ENCODE peak calls at places on chromosomes 13 and 19, in seven cellular contexts. One of them, this sample, is unnamed.

GRCh38 chr13:95643814-95644598 is 500 bp downstream of the DZIP1 start:
- DNase-seq in ELR: peak
- DNase-seq in stimulated activated CD4-positive, alpha-beta T cell treated with anti-CD3 and anti-CD28 coated beads, TNF-alpha, amount 100 ng/mL, for 48 hours: no peak
- DNase-seq in activated naive CD8-positive, alpha-beta T cell treated with anti-CD3 and anti-CD28 coated beads for 36 hours: peak
- DNase-seq in hepatocyte: peak
- DNase-seq in HS-27A: no peak
- DNase-seq in fibroblast of pulmonary artery: peak
- DNase-seq in this sample: no peak

GRCh38 chr13:113665582-113666323 is 1.3 kb upstream of the GRK1 start:
- DNase-seq in fibroblast of pulmonary artery: no peak
- DNase-seq in stimulated activated CD4-positive, alpha-beta T cell treated with anti-CD3 and anti-CD28 coated beads, TNF-alpha, amount 100 ng/mL, for 48 hours: no peak
- DNase-seq in hepatocyte: no peak
- DNase-seq in HS-27A: no peak
- DNase-seq in activated naive CD8-positive, alpha-beta T cell treated with anti-CD3 and anti-CD28 coated beads for 36 hours: no peak
- DNase-seq in ELR: no peak
- DNase-seq in this sample: no peak

GRCh38 chr13:76991432-76991795 is 467 bp upstream of the CLN5 start:
- DNase-seq in activated naive CD8-positive, alpha-beta T cell treated with anti-CD3 and anti-CD28 coated beads for 36 hours: peak
- DNase-seq in stimulated activated CD4-positive, alpha-beta T cell treated with anti-CD3 and anti-CD28 coated beads, TNF-alpha, amount 100 ng/mL, for 48 hours: peak
- DNase-seq in ELR: peak
- DNase-seq in fibroblast of pulmonary artery: no peak
- DNase-seq in hepatocyte: peak
- DNase-seq in HS-27A: no peak
- DNase-seq in this sample: no peak

GRCh38 chr19:3801412-3802096 is 15.4 kb upstream of the MATK start:
- DNase-seq in HS-27A: no peak
- DNase-seq in activated naive CD8-positive, alpha-beta T cell treated with anti-CD3 and anti-CD28 coated beads for 36 hours: peak
- DNase-seq in stimulated activated CD4-positive, alpha-beta T cell treated with anti-CD3 and anti-CD28 coated beads, TNF-alpha, amount 100 ng/mL, for 48 hours: peak
- DNase-seq in hepatocyte: no peak
- DNase-seq in fibroblast of pulmonary artery: no peak
- DNase-seq in ELR: no peak
- DNase-seq in this sample: no peak

GRCh38 chr19:46225558-46226004 is 4.0 kb upstream of the IGFL1 start:
- DNase-seq in fibroblast of pulmonary artery: peak
- DNase-seq in activated naive CD8-positive, alpha-beta T cell treated with anti-CD3 and anti-CD28 coated beads for 36 hours: peak
- DNase-seq in HS-27A: no peak
- DNase-seq in ELR: no peak
- DNase-seq in stimulated activated CD4-positive, alpha-beta T cell treated with anti-CD3 and anti-CD28 coated beads, TNF-alpha, amount 100 ng/mL, for 48 hours: no peak
- DNase-seq in hepatocyte: no peak
- DNase-seq in this sample: no peak

GRCh38 chr19:30074741-30075460 is 132.9 kb downstream of the URI1 start:
- DNase-seq in fibroblast of pulmonary artery: no peak
- DNase-seq in HS-27A: no peak
- DNase-seq in activated naive CD8-positive, alpha-beta T cell treated with anti-CD3 and anti-CD28 coated beads for 36 hours: no peak
- DNase-seq in hepatocyte: no peak
- DNase-seq in ELR: no peak
- DNase-seq in stimulated activated CD4-positive, alpha-beta T cell treated with anti-CD3 and anti-CD28 coated beads, TNF-alpha, amount 100 ng/mL, for 48 hours: no peak
- DNase-seq in this sample: no peak

GRCh38 chr19:29511768-29512167 is 14.0 kb upstream of the VSTM2B start:
- DNase-seq in fibroblast of pulmonary artery: no peak
- DNase-seq in HS-27A: no peak
- DNase-seq in stimulated activated CD4-positive, alpha-beta T cell treated with anti-CD3 and anti-CD28 coated beads, TNF-alpha, amount 100 ng/mL, for 48 hours: no peak
- DNase-seq in activated naive CD8-positive, alpha-beta T cell treated with anti-CD3 and anti-CD28 coated beads for 36 hours: no peak
- DNase-seq in hepatocyte: no peak
- DNase-seq in ELR: no peak
- DNase-seq in this sample: no peak

GRCh38 chr19:45767410-45767880 is 1.6 kb downstream of the SIX5 start:
- DNase-seq in fibroblast of pulmonary artery: peak
- DNase-seq in ELR: peak
- DNase-seq in activated naive CD8-positive, alpha-beta T cell treated with anti-CD3 and anti-CD28 coated beads for 36 hours: no peak
- DNase-seq in HS-27A: peak
- DNase-seq in stimulated activated CD4-positive, alpha-beta T cell treated with anti-CD3 and anti-CD28 coated beads, TNF-alpha, amount 100 ng/mL, for 48 hours: no peak
- DNase-seq in hepatocyte: peak
- DNase-seq in this sample: no peak

GRCh38 chr19:51098366-51099069 is 9.7 kb downstream of the CTU1 start:
- DNase-seq in activated naive CD8-positive, alpha-beta T cell treated with anti-CD3 and anti-CD28 coated beads for 36 hours: peak
- DNase-seq in stimulated activated CD4-positive, alpha-beta T cell treated with anti-CD3 and anti-CD28 coated beads, TNF-alpha, amount 100 ng/mL, for 48 hours: no peak
- DNase-seq in HS-27A: no peak
- DNase-seq in ELR: no peak
- DNase-seq in hepatocyte: peak
- DNase-seq in fibroblast of pulmonary artery: no peak
- DNase-seq in this sample: no peak

GRCh38 chr13:98428256-98428966 is 148.5 kb downstream of the STK24 start:
- DNase-seq in fibroblast of pulmonary artery: no peak
- DNase-seq in stimulated activated CD4-positive, alpha-beta T cell treated with anti-CD3 and anti-CD28 coated beads, TNF-alpha, amount 100 ng/mL, for 48 hours: no peak
- DNase-seq in hepatocyte: no peak
- DNase-seq in ELR: no peak
- DNase-seq in HS-27A: no peak
- DNase-seq in activated naive CD8-positive, alpha-beta T cell treated with anti-CD3 and anti-CD28 coated beads for 36 hours: no peak
- DNase-seq in this sample: no peak

GRCh38 chr19:50803633-50804419 is 13.6 kb downstream of the ACP4 start:
- DNase-seq in ELR: peak
- DNase-seq in hepatocyte: peak
- DNase-seq in HS-27A: no peak
- DNase-seq in fibroblast of pulmonary artery: no peak
- DNase-seq in activated naive CD8-positive, alpha-beta T cell treated with anti-CD3 and anti-CD28 coated beads for 36 hours: peak
- DNase-seq in stimulated activated CD4-positive, alpha-beta T cell treated with anti-CD3 and anti-CD28 coated beads, TNF-alpha, amount 100 ng/mL, for 48 hours: no peak
- DNase-seq in this sample: no peak

GRCh38 chr13:30734434-30734833 is 909 bp upstream of the ALOX5AP start:
- DNase-seq in HS-27A: no peak
- DNase-seq in fibroblast of pulmonary artery: no peak
- DNase-seq in activated naive CD8-positive, alpha-beta T cell treated with anti-CD3 and anti-CD28 coated beads for 36 hours: no peak
- DNase-seq in ELR: peak
- DNase-seq in stimulated activated CD4-positive, alpha-beta T cell treated with anti-CD3 and anti-CD28 coated beads, TNF-alpha, amount 100 ng/mL, for 48 hours: no peak
- DNase-seq in hepatocyte: no peak
- DNase-seq in this sample: no peak

GRCh38 chr13:21413013-21413412 is 46.1 kb downstream of the ZDHHC20 start:
- DNase-seq in fibroblast of pulmonary artery: no peak
- DNase-seq in activated naive CD8-positive, alpha-beta T cell treated with anti-CD3 and anti-CD28 coated beads for 36 hours: no peak
- DNase-seq in hepatocyte: no peak
- DNase-seq in stimulated activated CD4-positive, alpha-beta T cell treated with anti-CD3 and anti-CD28 coated beads, TNF-alpha, amount 100 ng/mL, for 48 hours: no peak
- DNase-seq in ELR: peak
- DNase-seq in HS-27A: no peak
- DNase-seq in this sample: no peak

GRCh38 chr19:34345934-34346333 is 19.1 kb upstream of the GPI start:
- DNase-seq in fibroblast of pulmonary artery: peak
- DNase-seq in HS-27A: peak
- DNase-seq in stimulated activated CD4-positive, alpha-beta T cell treated with anti-CD3 and anti-CD28 coated beads, TNF-alpha, amount 100 ng/mL, for 48 hours: peak
- DNase-seq in activated naive CD8-positive, alpha-beta T cell treated with anti-CD3 and anti-CD28 coated beads for 36 hours: peak
- DNase-seq in ELR: peak
- DNase-seq in hepatocyte: peak
- DNase-seq in this sample: peak

GRCh38 chr19:45164577-45165335 is 4.0 kb upstream of the NKPD1 start:
- DNase-seq in HS-27A: no peak
- DNase-seq in activated naive CD8-positive, alpha-beta T cell treated with anti-CD3 and anti-CD28 coated beads for 36 hours: peak
- DNase-seq in fibroblast of pulmonary artery: peak
- DNase-seq in stimulated activated CD4-positive, alpha-beta T cell treated with anti-CD3 and anti-CD28 coated beads, TNF-alpha, amount 100 ng/mL, for 48 hours: no peak
- DNase-seq in hepatocyte: peak
- DNase-seq in ELR: peak
- DNase-seq in this sample: peak

GRCh38 chr13:76663941-76664340 is 222.3 kb downstream of the KCTD12 start:
- DNase-seq in stimulated activated CD4-positive, alpha-beta T cell treated with anti-CD3 and anti-CD28 coated beads, TNF-alpha, amount 100 ng/mL, for 48 hours: no peak
- DNase-seq in activated naive CD8-positive, alpha-beta T cell treated with anti-CD3 and anti-CD28 coated beads for 36 hours: no peak
- DNase-seq in hepatocyte: no peak
- DNase-seq in fibroblast of pulmonary artery: peak
- DNase-seq in ELR: no peak
- DNase-seq in HS-27A: no peak
- DNase-seq in this sample: peak

GRCh38 chr13:33644607-33645543 is 173.1 kb upstream of the RFC3 start:
- DNase-seq in HS-27A: no peak
- DNase-seq in hepatocyte: no peak
- DNase-seq in fibroblast of pulmonary artery: peak
- DNase-seq in ELR: no peak
- DNase-seq in activated naive CD8-positive, alpha-beta T cell treated with anti-CD3 and anti-CD28 coated beads for 36 hours: no peak
- DNase-seq in stimulated activated CD4-positive, alpha-beta T cell treated with anti-CD3 and anti-CD28 coated beads, TNF-alpha, amount 100 ng/mL, for 48 hours: no peak
- DNase-seq in this sample: no peak

GRCh38 chr13:45700971-45701900 is 884 bp upstream of the CBY2 start:
- DNase-seq in ELR: no peak
- DNase-seq in HS-27A: no peak
- DNase-seq in stimulated activated CD4-positive, alpha-beta T cell treated with anti-CD3 and anti-CD28 coated beads, TNF-alpha, amount 100 ng/mL, for 48 hours: no peak
- DNase-seq in fibroblast of pulmonary artery: no peak
- DNase-seq in hepatocyte: no peak
- DNase-seq in activated naive CD8-positive, alpha-beta T cell treated with anti-CD3 and anti-CD28 coated beads for 36 hours: no peak
- DNase-seq in this sample: no peak

GRCh38 chr19:751501-752341 is 809 bp downstream of the MISP start:
- DNase-seq in hepatocyte: peak
- DNase-seq in fibroblast of pulmonary artery: peak
- DNase-seq in stimulated activated CD4-positive, alpha-beta T cell treated with anti-CD3 and anti-CD28 coated beads, TNF-alpha, amount 100 ng/mL, for 48 hours: no peak
- DNase-seq in activated naive CD8-positive, alpha-beta T cell treated with anti-CD3 and anti-CD28 coated beads for 36 hours: no peak
- DNase-seq in ELR: peak
- DNase-seq in HS-27A: peak
- DNase-seq in this sample: no peak

GRCh38 chr13:44397766-44398223 is 24.2 kb downstream of the SERP2 start:
- DNase-seq in hepatocyte: no peak
- DNase-seq in stimulated activated CD4-positive, alpha-beta T cell treated with anti-CD3 and anti-CD28 coated beads, TNF-alpha, amount 100 ng/mL, for 48 hours: no peak
- DNase-seq in ELR: no peak
- DNase-seq in HS-27A: no peak
- DNase-seq in fibroblast of pulmonary artery: peak
- DNase-seq in activated naive CD8-positive, alpha-beta T cell treated with anti-CD3 and anti-CD28 coated beads for 36 hours: no peak
- DNase-seq in this sample: no peak

GRCh38 chr19:23832717-23833327 is 74.1 kb upstream of the ZNF681 start:
- DNase-seq in stimulated activated CD4-positive, alpha-beta T cell treated with anti-CD3 and anti-CD28 coated beads, TNF-alpha, amount 100 ng/mL, for 48 hours: no peak
- DNase-seq in HS-27A: no peak
- DNase-seq in ELR: no peak
- DNase-seq in activated naive CD8-positive, alpha-beta T cell treated with anti-CD3 and anti-CD28 coated beads for 36 hours: no peak
- DNase-seq in fibroblast of pulmonary artery: peak
- DNase-seq in hepatocyte: no peak
- DNase-seq in this sample: no peak

GRCh38 chr19:41699231-41699967 is 9.0 kb upstream of the CEACAM5 start:
- DNase-seq in ELR: no peak
- DNase-seq in HS-27A: no peak
- DNase-seq in hepatocyte: no peak
- DNase-seq in activated naive CD8-positive, alpha-beta T cell treated with anti-CD3 and anti-CD28 coated beads for 36 hours: no peak
- DNase-seq in fibroblast of pulmonary artery: no peak
- DNase-seq in stimulated activated CD4-positive, alpha-beta T cell treated with anti-CD3 and anti-CD28 coated beads, TNF-alpha, amount 100 ng/mL, for 48 hours: no peak
- DNase-seq in this sample: no peak

GRCh38 chr19:33684550-33685303 is 63.0 kb downstream of the CHST8 start:
- DNase-seq in fibroblast of pulmonary artery: no peak
- DNase-seq in HS-27A: no peak
- DNase-seq in ELR: no peak
- DNase-seq in hepatocyte: no peak
- DNase-seq in activated naive CD8-positive, alpha-beta T cell treated with anti-CD3 and anti-CD28 coated beads for 36 hours: no peak
- DNase-seq in stimulated activated CD4-positive, alpha-beta T cell treated with anti-CD3 and anti-CD28 coated beads, TNF-alpha, amount 100 ng/mL, for 48 hours: no peak
- DNase-seq in this sample: no peak

GRCh38 chr19:48186541-48186991 is 16.1 kb downstream of the ZSWIM9 start:
- DNase-seq in ELR: no peak
- DNase-seq in HS-27A: no peak
- DNase-seq in hepatocyte: no peak
- DNase-seq in stimulated activated CD4-positive, alpha-beta T cell treated with anti-CD3 and anti-CD28 coated beads, TNF-alpha, amount 100 ng/mL, for 48 hours: no peak
- DNase-seq in activated naive CD8-positive, alpha-beta T cell treated with anti-CD3 and anti-CD28 coated beads for 36 hours: no peak
- DNase-seq in fibroblast of pulmonary artery: no peak
- DNase-seq in this sample: no peak

GRCh38 chr13:40350283-40350992 is 316.0 kb downstream of the FOXO1 start:
- DNase-seq in stimulated activated CD4-positive, alpha-beta T cell treated with anti-CD3 and anti-CD28 coated beads, TNF-alpha, amount 100 ng/mL, for 48 hours: no peak
- DNase-seq in hepatocyte: no peak
- DNase-seq in fibroblast of pulmonary artery: peak
- DNase-seq in activated naive CD8-positive, alpha-beta T cell treated with anti-CD3 and anti-CD28 coated beads for 36 hours: no peak
- DNase-seq in HS-27A: no peak
- DNase-seq in ELR: no peak
- DNase-seq in this sample: no peak

GRCh38 chr19:5030136-5030820 is 61.4 kb downstream of the KDM4B start:
- DNase-seq in HS-27A: no peak
- DNase-seq in activated naive CD8-positive, alpha-beta T cell treated with anti-CD3 and anti-CD28 coated beads for 36 hours: no peak
- DNase-seq in stimulated activated CD4-positive, alpha-beta T cell treated with anti-CD3 and anti-CD28 coated beads, TNF-alpha, amount 100 ng/mL, for 48 hours: no peak
- DNase-seq in fibroblast of pulmonary artery: no peak
- DNase-seq in hepatocyte: no peak
- DNase-seq in ELR: no peak
- DNase-seq in this sample: no peak

GRCh38 chr13:19818223-19818842 is 35.6 kb upstream of the PSPC1 start:
- DNase-seq in activated naive CD8-positive, alpha-beta T cell treated with anti-CD3 and anti-CD28 coated beads for 36 hours: peak
- DNase-seq in fibroblast of pulmonary artery: peak
- DNase-seq in ELR: peak
- DNase-seq in hepatocyte: peak
- DNase-seq in HS-27A: no peak
- DNase-seq in stimulated activated CD4-positive, alpha-beta T cell treated with anti-CD3 and anti-CD28 coated beads, TNF-alpha, amount 100 ng/mL, for 48 hours: no peak
- DNase-seq in this sample: no peak

GRCh38 chr19:42423462-42424344 is 3.5 kb downstream of the LIPE start:
- DNase-seq in ELR: peak
- DNase-seq in fibroblast of pulmonary artery: peak
- DNase-seq in activated naive CD8-positive, alpha-beta T cell treated with anti-CD3 and anti-CD28 coated beads for 36 hours: peak
- DNase-seq in HS-27A: peak
- DNase-seq in hepatocyte: peak
- DNase-seq in stimulated activated CD4-positive, alpha-beta T cell treated with anti-CD3 and anti-CD28 coated beads, TNF-alpha, amount 100 ng/mL, for 48 hours: peak
- DNase-seq in this sample: no peak

GRCh38 chr19:42185281-42185680 is 32.2 kb downstream of the DEDD2 start:
- DNase-seq in activated naive CD8-positive, alpha-beta T cell treated with anti-CD3 and anti-CD28 coated beads for 36 hours: no peak
- DNase-seq in HS-27A: no peak
- DNase-seq in hepatocyte: no peak
- DNase-seq in ELR: peak
- DNase-seq in fibroblast of pulmonary artery: peak
- DNase-seq in stimulated activated CD4-positive, alpha-beta T cell treated with anti-CD3 and anti-CD28 coated beads, TNF-alpha, amount 100 ng/mL, for 48 hours: no peak
- DNase-seq in this sample: no peak

GRCh38 chr19:30163663-30164062 is 208.5 kb upstream of the ZNF536 start:
- DNase-seq in stimulated activated CD4-positive, alpha-beta T cell treated with anti-CD3 and anti-CD28 coated beads, TNF-alpha, amount 100 ng/mL, for 48 hours: no peak
- DNase-seq in HS-27A: no peak
- DNase-seq in fibroblast of pulmonary artery: no peak
- DNase-seq in activated naive CD8-positive, alpha-beta T cell treated with anti-CD3 and anti-CD28 coated beads for 36 hours: no peak
- DNase-seq in ELR: no peak
- DNase-seq in hepatocyte: no peak
- DNase-seq in this sample: no peak

GRCh38 chr19:1851581-1852293 is 3.5 kb upstream of the REXO1 start:
- DNase-seq in stimulated activated CD4-positive, alpha-beta T cell treated with anti-CD3 and anti-CD28 coated beads, TNF-alpha, amount 100 ng/mL, for 48 hours: no peak
- DNase-seq in fibroblast of pulmonary artery: no peak
- DNase-seq in activated naive CD8-positive, alpha-beta T cell treated with anti-CD3 and anti-CD28 coated beads for 36 hours: peak
- DNase-seq in HS-27A: no peak
- DNase-seq in hepatocyte: no peak
- DNase-seq in ELR: no peak
- DNase-seq in this sample: no peak

GRCh38 chr19:48819366-48819816 is 8.6 kb upstream of the BCAT2 start:
- DNase-seq in hepatocyte: peak
- DNase-seq in HS-27A: peak
- DNase-seq in activated naive CD8-positive, alpha-beta T cell treated with anti-CD3 and anti-CD28 coated beads for 36 hours: no peak
- DNase-seq in fibroblast of pulmonary artery: peak
- DNase-seq in ELR: peak
- DNase-seq in stimulated activated CD4-positive, alpha-beta T cell treated with anti-CD3 and anti-CD28 coated beads, TNF-alpha, amount 100 ng/mL, for 48 hours: no peak
- DNase-seq in this sample: no peak

GRCh38 chr13:111503905-111504695 is 183.7 kb downstream of the TEX29 start:
- DNase-seq in activated naive CD8-positive, alpha-beta T cell treated with anti-CD3 and anti-CD28 coated beads for 36 hours: no peak
- DNase-seq in fibroblast of pulmonary artery: no peak
- DNase-seq in HS-27A: no peak
- DNase-seq in stimulated activated CD4-positive, alpha-beta T cell treated with anti-CD3 and anti-CD28 coated beads, TNF-alpha, amount 100 ng/mL, for 48 hours: no peak
- DNase-seq in hepatocyte: no peak
- DNase-seq in ELR: no peak
- DNase-seq in this sample: no peak

GRCh38 chr13:23707674-23708073 is 137.5 kb downstream of the TNFRSF19 start:
- DNase-seq in hepatocyte: no peak
- DNase-seq in fibroblast of pulmonary artery: peak
- DNase-seq in ELR: peak
- DNase-seq in HS-27A: no peak
- DNase-seq in stimulated activated CD4-positive, alpha-beta T cell treated with anti-CD3 and anti-CD28 coated beads, TNF-alpha, amount 100 ng/mL, for 48 hours: no peak
- DNase-seq in activated naive CD8-positive, alpha-beta T cell treated with anti-CD3 and anti-CD28 coated beads for 36 hours: no peak
- DNase-seq in this sample: no peak

GRCh38 chr13:99285432-99286182 is 21.6 kb downstream of the GPR183 start:
- DNase-seq in activated naive CD8-positive, alpha-beta T cell treated with anti-CD3 and anti-CD28 coated beads for 36 hours: no peak
- DNase-seq in fibroblast of pulmonary artery: no peak
- DNase-seq in hepatocyte: no peak
- DNase-seq in HS-27A: no peak
- DNase-seq in stimulated activated CD4-positive, alpha-beta T cell treated with anti-CD3 and anti-CD28 coated beads, TNF-alpha, amount 100 ng/mL, for 48 hours: no peak
- DNase-seq in ELR: no peak
- DNase-seq in this sample: no peak

GRCh38 chr19:41795031-41795461 is 1.3 kb upstream of the CEACAM3 start:
- DNase-seq in fibroblast of pulmonary artery: peak
- DNase-seq in hepatocyte: peak
- DNase-seq in stimulated activated CD4-positive, alpha-beta T cell treated with anti-CD3 and anti-CD28 coated beads, TNF-alpha, amount 100 ng/mL, for 48 hours: peak
- DNase-seq in HS-27A: peak
- DNase-seq in ELR: peak
- DNase-seq in activated naive CD8-positive, alpha-beta T cell treated with anti-CD3 and anti-CD28 coated beads for 36 hours: peak
- DNase-seq in this sample: peak

GRCh38 chr13:87554045-87554444 is 117.1 kb upstream of the SLITRK5 start:
- DNase-seq in fibroblast of pulmonary artery: no peak
- DNase-seq in activated naive CD8-positive, alpha-beta T cell treated with anti-CD3 and anti-CD28 coated beads for 36 hours: no peak
- DNase-seq in stimulated activated CD4-positive, alpha-beta T cell treated with anti-CD3 and anti-CD28 coated beads, TNF-alpha, amount 100 ng/mL, for 48 hours: no peak
- DNase-seq in HS-27A: no peak
- DNase-seq in ELR: no peak
- DNase-seq in hepatocyte: no peak
- DNase-seq in this sample: no peak

GRCh38 chr19:33947565-33947964 is 150.9 kb downstream of the KCTD15 start:
- DNase-seq in activated naive CD8-positive, alpha-beta T cell treated with anti-CD3 and anti-CD28 coated beads for 36 hours: no peak
- DNase-seq in fibroblast of pulmonary artery: peak
- DNase-seq in HS-27A: no peak
- DNase-seq in stimulated activated CD4-positive, alpha-beta T cell treated with anti-CD3 and anti-CD28 coated beads, TNF-alpha, amount 100 ng/mL, for 48 hours: no peak
- DNase-seq in ELR: peak
- DNase-seq in hepatocyte: no peak
- DNase-seq in this sample: no peak